ENCODE peak calls at places on chromosomes 7 and 10, in four cellular contexts. M, K, V and X are unnamed samples. For H3K36me3, the result is how much of the 10 kb centered on the place peaks cover.

GRCh38 chr10:3848768-3849643 is 64.0 kb upstream of the KLF6 start:
- DNase-seq in M (no peak), K (no peak), V (no peak), X (no peak)

GRCh38 chr7:138961159-138961558 is 20.0 kb downstream of the KIAA1549 start:
- DNase-seq in M (peak), K (no peak), V (peak), X (peak)

GRCh38 chr10:2980791-2981360 is 86.5 kb upstream of the PFKP start:
- DNase-seq in M (no peak), K (no peak), V (no peak), X (no peak)

GRCh38 chr10:123148414-123149161 is 652 bp downstream of the HMX2 start:
- DNase-seq in M (no peak), K (no peak), V (no peak), X (no peak)

GRCh38 chr10:108544500-108545120 is 1378.7 kb downstream of the XPNPEP1 start:
- DNase-seq in M (peak), K (peak), V (peak), X (peak)

GRCh38 chr10:67438605-67439258 is 257.3 kb downstream of the CTNNA3 start:
- DNase-seq in M (no peak), K (no peak), V (no peak), X (no peak)

GRCh38 chr7:8291742-8292141 is 29.8 kb upstream of the ICA1 start:
- DNase-seq in M (no peak), K (no peak), V (no peak), X (no peak)

GRCh38 chr10:132645630-132646442 is 108.2 kb downstream of the INPP5A start:
- DNase-seq in M (no peak), K (no peak), V (peak), X (no peak)

GRCh38 chr7:112596981-112597380 is 116.2 kb downstream of the LSMEM1 start:
- DNase-seq in M (no peak), K (no peak), V (no peak), X (no peak)

GRCh38 chr10:104640339-104641149 is 546 bp upstream of the SORCS3 start:
- DNase-seq in M (no peak), K (no peak), V (no peak), X (peak)

GRCh38 chr10:48940372-48940771 is 732 bp upstream of the LRRC18 start:
- DNase-seq in M (no peak), K (no peak), V (no peak), X (no peak)

GRCh38 chr10:132543916-132544743 is 6.5 kb downstream of the INPP5A start:
- DNase-seq in M (no peak), K (peak), V (no peak), X (no peak)

GRCh38 chr10:15518256-15518655 is 147.2 kb upstream of the FAM171A1 start:
- DNase-seq in M (no peak), K (no peak), V (no peak), X (no peak)

GRCh38 chr10:18528292-18528691 is 123.1 kb downstream of the NSUN6 start:
- DNase-seq in M (no peak), K (no peak), V (no peak), X (no peak)

GRCh38 chr7:101779267-101779666 is 38.2 kb upstream of the CUX1 start:
- DNase-seq in M (no peak), K (no peak), V (no peak), X (no peak)

GRCh38 chr10:100996678-100997363 is 2.8 kb upstream of the LZTS2 start:
- DNase-seq in M (no peak), K (no peak), V (peak), X (peak)

GRCh38 chr7:53119514-53119933 is 84.1 kb downstream of the POM121L12 start:
- DNase-seq in M (no peak), K (no peak), V (no peak), X (no peak)

GRCh38 chr10:69224862-69225657 is 4.9 kb downstream of the HKDC1 start:
- DNase-seq in M (no peak), K (no peak), V (no peak), X (no peak)

GRCh38 chr10:128095753-128096469 is 30.3 kb downstream of the MKI67 start:
- DNase-seq in M (no peak), K (no peak), V (no peak), X (no peak)

GRCh38 chr7:125563557-125563956 is 633.9 kb upstream of the POT1 start:
- DNase-seq in M (no peak), K (no peak), V (no peak), X (no peak)

GRCh38 chr10:6204341-6205191 is 1.8 kb downstream of the PFKFB3 start:
- DNase-seq in M (peak), K (peak), V (peak), X (no peak)

GRCh38 chr10:49488056-49488455 is 50.9 kb downstream of the ERCC6 start:
- DNase-seq in M (no peak), K (no peak), V (no peak), X (no peak)

GRCh38 chr7:36966039-36966438 is 241.7 kb upstream of the AOAH start:
- DNase-seq in M (no peak), K (no peak), V (no peak), X (no peak)

GRCh38 chr7:867406-868188 is 8.8 kb upstream of the GET4 start:
- DNase-seq in M (peak), K (no peak), V (no peak), X (no peak)

GRCh38 chr7:55120501-55121198 is 101.8 kb downstream of the EGFR start:
- DNase-seq in M (peak), K (peak), V (peak), X (peak)

GRCh38 chr7:47485640-47486435 is 96.1 kb downstream of the TNS3 start:
- DNase-seq in M (no peak), K (no peak), V (peak), X (no peak)

GRCh38 chr7:47484923-47485639 is 96.8 kb downstream of the TNS3 start:
- DNase-seq in M (no peak), K (no peak), V (no peak), X (no peak)

GRCh38 chr7:47482013-47482761 is 99.7 kb downstream of the TNS3 start:
- DNase-seq in M (no peak), K (no peak), V (peak), X (peak)

GRCh38 chr7:47484457-47484856 is 97.5 kb downstream of the TNS3 start:
- DNase-seq in M (no peak), K (no peak), V (no peak), X (no peak)

DNA sequence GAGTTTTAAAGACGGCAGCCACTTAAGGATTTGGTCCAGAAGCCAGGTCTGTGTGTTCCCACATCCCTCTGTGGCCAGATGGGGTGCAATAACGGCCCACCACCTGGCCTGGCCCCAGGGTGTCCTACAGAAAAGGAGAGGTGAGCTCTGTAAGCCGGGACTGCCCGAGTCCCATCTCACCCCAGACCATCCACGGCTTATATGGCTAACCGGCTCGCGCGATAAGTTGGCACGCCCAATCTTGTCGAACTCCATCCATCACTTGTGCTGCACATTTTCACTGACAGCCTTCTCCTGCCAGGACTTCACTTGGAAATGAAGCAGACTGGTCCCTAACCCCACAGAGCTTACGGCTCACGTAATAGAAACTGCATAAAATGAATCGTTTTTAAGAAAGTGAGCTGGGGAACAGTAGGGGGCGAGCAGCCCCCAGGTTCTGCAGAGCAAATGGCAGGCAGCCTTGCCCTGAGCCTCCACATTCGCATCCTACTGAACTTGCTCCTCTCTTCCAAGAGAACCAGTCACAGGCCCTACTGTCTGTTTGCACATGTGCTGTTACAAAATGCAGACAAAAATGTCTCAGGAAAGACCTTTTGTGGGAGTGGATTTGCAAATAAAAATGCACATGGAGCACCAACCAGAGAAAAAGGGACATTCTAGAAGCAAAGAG is 98.2 kb downstream of the TNS3 start:
- DNase-seq in M (no peak), K (no peak), V (no peak), X (no peak)
- TF ChIP-seq CTCF in M (no peak), K (no peak), V (no peak), X (peak)

DNA sequence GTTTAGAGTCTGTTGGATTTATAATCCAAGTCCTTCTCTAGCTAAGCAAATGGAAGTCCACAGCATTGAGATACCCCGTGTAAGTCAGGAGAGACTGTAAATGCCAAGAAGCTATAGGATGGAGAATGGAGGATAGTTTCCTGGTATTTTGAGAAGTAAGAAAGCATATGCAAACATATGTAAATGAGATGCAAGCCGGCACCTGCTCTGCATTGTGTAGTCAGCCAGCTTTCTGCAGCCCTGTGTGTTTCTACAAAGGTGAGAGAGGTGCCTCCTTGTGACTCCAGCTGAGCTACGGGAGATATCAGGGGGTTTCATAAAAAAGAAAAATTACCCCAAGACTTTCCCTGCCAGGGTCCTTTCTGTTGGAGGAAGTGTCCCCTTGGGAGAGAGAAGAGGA is 176.3 kb downstream of the RPS24 start:
- DNase-seq in M (no peak), K (no peak), V (no peak), X (no peak)
- H3K36me3 ChIP-seq in M (under half), K (under half), V (under half), X (under half)

GRCh38 chr7:156948361-156948760 is 1.2 kb upstream of the NOM1 start:
- DNase-seq in M (no peak), K (no peak), V (no peak), X (no peak)

GRCh38 chr7:156947120-156947843 is 2.2 kb upstream of the NOM1 start:
- DNase-seq in M (no peak), K (no peak), V (no peak), X (no peak)

GRCh38 chr7:156944876-156945275 is 4.6 kb upstream of the NOM1 start:
- DNase-seq in M (no peak), K (no peak), V (no peak), X (no peak)

GRCh38 chr7:156950381-156950858 is 908 bp downstream of the NOM1 start:
- DNase-seq in M (no peak), K (no peak), V (no peak), X (no peak)

DNA sequence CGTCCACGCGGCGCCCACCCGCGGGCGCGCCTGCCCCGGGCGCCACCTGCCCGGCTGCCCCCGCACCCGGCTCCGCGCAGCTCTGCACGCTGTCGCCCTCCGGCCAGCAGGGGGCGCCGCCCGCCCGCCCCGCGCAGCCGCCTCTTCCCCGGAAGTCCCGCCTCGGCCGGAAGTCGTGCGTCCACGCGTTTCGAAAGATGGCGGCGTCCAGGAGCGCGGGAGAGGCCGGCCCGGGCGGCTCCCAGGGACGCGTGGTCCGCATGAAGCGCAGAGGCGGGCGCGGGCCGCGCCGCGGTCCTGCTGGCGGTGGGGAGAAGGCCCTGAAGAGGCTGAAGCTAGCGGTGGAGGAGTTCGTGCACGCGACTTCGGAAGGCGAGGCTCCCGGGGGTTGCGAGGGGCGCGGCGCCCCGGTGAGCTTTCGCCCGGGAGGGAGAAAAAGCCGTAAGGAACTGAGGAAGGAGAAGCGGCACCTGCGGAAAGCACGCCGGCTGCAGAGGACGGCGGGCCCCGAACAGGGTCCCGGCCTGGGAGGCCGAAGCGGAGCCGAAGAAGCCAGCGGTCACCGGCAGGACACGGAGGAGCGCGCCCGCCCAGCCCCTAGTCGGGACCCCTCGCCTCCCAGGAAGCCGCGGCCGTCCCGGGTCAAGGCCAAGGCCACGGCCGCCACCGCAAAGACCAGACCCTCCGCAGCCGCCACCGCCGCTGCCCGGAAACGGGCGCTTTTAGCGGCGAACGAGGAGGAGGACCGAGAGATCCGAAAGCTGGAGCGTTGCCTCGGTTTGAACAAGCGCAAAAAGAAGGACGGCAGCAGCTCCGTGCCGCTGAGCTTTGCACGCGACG is at the start of gene NOM1:
- DNase-seq in M (peak), K (peak), V (peak), X (peak)
- H3K27ac ChIP-seq in M (peak), K (peak), V (peak), X (peak)

GRCh38 chr10:73379064-73379748 is 20.5 kb upstream of the CFAP70 start:
- DNase-seq in M (no peak), K (no peak), V (no peak), X (no peak)
- TF ChIP-seq CTCF in M (no peak), K (no peak), V (no peak), X (no peak)

DNA sequence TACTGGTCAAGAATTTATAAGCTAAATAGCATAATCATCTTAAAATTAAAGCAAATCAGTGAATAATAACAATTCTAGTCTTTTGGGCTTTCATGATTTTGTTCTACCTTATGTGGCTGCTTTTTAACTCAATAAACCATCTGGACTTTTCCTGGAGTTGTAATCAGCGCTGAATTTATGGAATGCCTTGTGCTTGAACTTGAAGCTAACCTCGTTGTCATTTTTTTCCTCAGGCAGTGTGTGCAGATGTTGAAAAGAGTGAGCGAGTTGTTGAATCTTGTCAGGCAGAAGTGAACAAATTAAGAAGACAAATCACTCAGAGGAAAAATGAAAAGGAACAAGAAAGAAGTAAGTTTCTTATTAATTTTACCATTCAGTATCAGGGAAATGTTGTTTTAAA is 29.5 kb downstream of the ABRAXAS2 start:
- DNase-seq in M (no peak), K (no peak), V (no peak), X (no peak)
- H3K36me3 ChIP-seq in M (under half), K (half or more), V (under half), X (half or more)